ENCODE peak calls at places on chromosomes 6 and 20, in six cellular contexts. One of them, this sample, is unnamed.

GRCh38 chr20:37081717-37082289 is 14.0 kb downstream of the RBL1 start:
- DNase-seq in pancreas: no peak
- DNase-seq in MV-4-11: peak; percentile 7
- DNase-seq in iPS-NIHi11: peak; percentile 13
- DNase-seq in epithelial cell of esophagus: no peak
- DNase-seq in retina: no peak
- DNase-seq in this sample: no peak

GRCh38 chr20:51372176-51372803 is 170.2 kb downstream of the NFATC2 start:
- DNase-seq in pancreas: peak; percentile 78
- DNase-seq in MV-4-11: peak; percentile 30
- DNase-seq in iPS-NIHi11: peak; percentile 89
- DNase-seq in epithelial cell of esophagus: peak; percentile 73
- DNase-seq in retina: peak; percentile 69
- DNase-seq in this sample: peak; percentile 34

GRCh38 chr20:13238001-13238653 is 17.1 kb downstream of the ISM1 start:
- DNase-seq in pancreas: no peak
- DNase-seq in MV-4-11: no peak
- DNase-seq in iPS-NIHi11: no peak
- DNase-seq in epithelial cell of esophagus: no peak
- DNase-seq in retina: no peak
- DNase-seq in this sample: no peak

GRCh38 chr20:48754269-48754668 is 73.5 kb downstream of the PREX1 start:
- DNase-seq in pancreas: no peak
- DNase-seq in MV-4-11: no peak
- DNase-seq in iPS-NIHi11: no peak
- DNase-seq in epithelial cell of esophagus: no peak
- DNase-seq in retina: peak; percentile 30
- DNase-seq in this sample: no peak

GRCh38 chr6:43246301-43247114 is 3.2 kb downstream of the TTBK1 start:
- DNase-seq in pancreas: peak; percentile 74
- DNase-seq in MV-4-11: peak; percentile 70
- DNase-seq in iPS-NIHi11: peak; percentile 93
- DNase-seq in epithelial cell of esophagus: no peak
- DNase-seq in retina: peak; percentile 92
- DNase-seq in this sample: peak; percentile 97

GRCh38 chr6:133548409-133548808 is 307.3 kb downstream of the EYA4 start:
- DNase-seq in pancreas: peak; percentile 13
- DNase-seq in MV-4-11: no peak
- DNase-seq in iPS-NIHi11: no peak
- DNase-seq in epithelial cell of esophagus: no peak
- DNase-seq in retina: no peak
- DNase-seq in this sample: no peak

GRCh38 chr6:135465307-135465706 is 32.2 kb downstream of the AHI1 start:
- DNase-seq in pancreas: no peak
- DNase-seq in MV-4-11: peak; percentile 26
- DNase-seq in iPS-NIHi11: no peak
- DNase-seq in epithelial cell of esophagus: no peak
- DNase-seq in retina: no peak
- DNase-seq in this sample: no peak

GRCh38 chr6:3318226-3318625 is 59.5 kb downstream of the PSMG4 start:
- DNase-seq in pancreas: no peak
- DNase-seq in MV-4-11: no peak
- DNase-seq in iPS-NIHi11: no peak
- DNase-seq in epithelial cell of esophagus: no peak
- DNase-seq in retina: no peak
- DNase-seq in this sample: no peak

GRCh38 chr20:58544891-58545290 is 29.7 kb upstream of the APCDD1L start:
- DNase-seq in pancreas: no peak
- DNase-seq in MV-4-11: no peak
- DNase-seq in iPS-NIHi11: no peak
- DNase-seq in epithelial cell of esophagus: no peak
- DNase-seq in retina: no peak
- DNase-seq in this sample: no peak

GRCh38 chr20:41142914-41143313 is 5.6 kb downstream of the PLCG1 start:
- DNase-seq in pancreas: no peak
- DNase-seq in MV-4-11: peak; percentile 72
- DNase-seq in iPS-NIHi11: no peak
- DNase-seq in epithelial cell of esophagus: no peak
- DNase-seq in retina: no peak
- DNase-seq in this sample: no peak

GRCh38 chr6:31659649-31660223 is 842 bp downstream of the C6orf47 start:
- DNase-seq in pancreas: peak; percentile 23
- DNase-seq in MV-4-11: peak; percentile 7
- DNase-seq in iPS-NIHi11: no peak
- DNase-seq in epithelial cell of esophagus: peak; percentile 57
- DNase-seq in retina: no peak
- DNase-seq in this sample: peak; percentile 54

GRCh38 chr6:43779864-43780260 is 9.9 kb downstream of the VEGFA start:
- DNase-seq in pancreas: peak; percentile 67
- DNase-seq in MV-4-11: no peak
- DNase-seq in iPS-NIHi11: no peak
- DNase-seq in epithelial cell of esophagus: peak; percentile 54
- DNase-seq in retina: no peak
- DNase-seq in this sample: peak; percentile 18

GRCh38 chr6:7887278-7887991 is 23.2 kb downstream of the TXNDC5 start:
- DNase-seq in pancreas: no peak
- DNase-seq in MV-4-11: no peak
- DNase-seq in iPS-NIHi11: no peak
- DNase-seq in epithelial cell of esophagus: no peak
- DNase-seq in retina: no peak
- DNase-seq in this sample: no peak

GRCh38 chr6:27478141-27478705 is 5.3 kb upstream of the ZNF184 start:
- DNase-seq in pancreas: no peak
- DNase-seq in MV-4-11: peak; percentile 36
- DNase-seq in iPS-NIHi11: no peak
- DNase-seq in epithelial cell of esophagus: peak; percentile 20
- DNase-seq in retina: no peak
- DNase-seq in this sample: peak; percentile 49

GRCh38 chr6:138103876-138104275 is 3.3 kb downstream of the PERP start:
- DNase-seq in pancreas: no peak
- DNase-seq in MV-4-11: no peak
- DNase-seq in iPS-NIHi11: no peak
- DNase-seq in epithelial cell of esophagus: peak; percentile 57
- DNase-seq in retina: no peak
- DNase-seq in this sample: no peak

GRCh38 chr20:31674895-31675827 is 37.4 kb downstream of the COX4I2 start:
- DNase-seq in pancreas: no peak
- DNase-seq in MV-4-11: peak; percentile 96
- DNase-seq in iPS-NIHi11: no peak
- DNase-seq in epithelial cell of esophagus: peak; percentile 81
- DNase-seq in retina: no peak
- DNase-seq in this sample: no peak

GRCh38 chr20:50312002-50312681 is 121.5 kb downstream of the CEBPB start:
- DNase-seq in pancreas: no peak
- DNase-seq in MV-4-11: no peak
- DNase-seq in iPS-NIHi11: no peak
- DNase-seq in epithelial cell of esophagus: no peak
- DNase-seq in retina: no peak
- DNase-seq in this sample: no peak

GRCh38 chr6:4510317-4510716 is 265.9 kb upstream of the CDYL start:
- DNase-seq in pancreas: no peak
- DNase-seq in MV-4-11: no peak
- DNase-seq in iPS-NIHi11: no peak
- DNase-seq in epithelial cell of esophagus: no peak
- DNase-seq in retina: no peak
- DNase-seq in this sample: no peak

GRCh38 chr6:155154158-155154830 is 109.5 kb upstream of the CLDN20 start:
- DNase-seq in pancreas: no peak
- DNase-seq in MV-4-11: peak; percentile 66
- DNase-seq in iPS-NIHi11: no peak
- DNase-seq in epithelial cell of esophagus: peak; percentile 77
- DNase-seq in retina: peak; percentile 62
- DNase-seq in this sample: peak; percentile 73

GRCh38 chr20:44200371-44200770 is 10.2 kb downstream of the OSER1 start:
- DNase-seq in pancreas: no peak
- DNase-seq in MV-4-11: no peak
- DNase-seq in iPS-NIHi11: no peak
- DNase-seq in epithelial cell of esophagus: no peak
- DNase-seq in retina: no peak
- DNase-seq in this sample: no peak

GRCh38 chr20:15842872-15843271 is 730.4 kb downstream of the KIF16B start:
- DNase-seq in pancreas: no peak
- DNase-seq in MV-4-11: no peak
- DNase-seq in iPS-NIHi11: no peak
- DNase-seq in epithelial cell of esophagus: no peak
- DNase-seq in retina: no peak
- DNase-seq in this sample: peak; percentile 44

GRCh38 chr6:128139519-128139918 is 238.7 kb upstream of the THEMIS start:
- DNase-seq in pancreas: no peak
- DNase-seq in MV-4-11: no peak
- DNase-seq in iPS-NIHi11: no peak
- DNase-seq in epithelial cell of esophagus: peak; percentile 63
- DNase-seq in retina: no peak
- DNase-seq in this sample: peak; percentile 66

GRCh38 chr6:43113431-43114260 is 37.5 kb downstream of the PTK7 start:
- DNase-seq in pancreas: no peak
- DNase-seq in MV-4-11: no peak
- DNase-seq in iPS-NIHi11: no peak
- DNase-seq in epithelial cell of esophagus: peak; percentile 58
- DNase-seq in retina: peak; percentile 63
- DNase-seq in this sample: peak; percentile 70

GRCh38 chr20:51581571-51581970 is 39.1 kb upstream of the NFATC2 start:
- DNase-seq in pancreas: no peak
- DNase-seq in MV-4-11: no peak
- DNase-seq in iPS-NIHi11: no peak
- DNase-seq in epithelial cell of esophagus: no peak
- DNase-seq in retina: no peak
- DNase-seq in this sample: no peak

GRCh38 chr6:113710110-113710509 is 147.0 kb upstream of the MARCKS start:
- DNase-seq in pancreas: no peak
- DNase-seq in MV-4-11: no peak
- DNase-seq in iPS-NIHi11: no peak
- DNase-seq in epithelial cell of esophagus: no peak
- DNase-seq in retina: no peak
- DNase-seq in this sample: no peak

GRCh38 chr20:60210779-60211617 is 252.8 kb downstream of the CDH26 start:
- DNase-seq in pancreas: peak; percentile 58
- DNase-seq in MV-4-11: peak; percentile 50
- DNase-seq in iPS-NIHi11: peak; percentile 84
- DNase-seq in epithelial cell of esophagus: peak; percentile 66
- DNase-seq in retina: peak; percentile 87
- DNase-seq in this sample: peak; percentile 38

GRCh38 chr6:77474286-77474956 is 11.1 kb upstream of the HTR1B start:
- DNase-seq in pancreas: no peak
- DNase-seq in MV-4-11: no peak
- DNase-seq in iPS-NIHi11: no peak
- DNase-seq in epithelial cell of esophagus: no peak
- DNase-seq in retina: no peak
- DNase-seq in this sample: peak; percentile 9

GRCh38 chr6:13217206-13217905 is 111.0 kb downstream of the TBC1D7 start:
- DNase-seq in pancreas: no peak
- DNase-seq in MV-4-11: no peak
- DNase-seq in iPS-NIHi11: no peak
- DNase-seq in epithelial cell of esophagus: no peak
- DNase-seq in retina: peak; percentile 58
- DNase-seq in this sample: no peak

GRCh38 chr20:62053465-62054196 is 12.1 kb downstream of the TAF4 start:
- DNase-seq in pancreas: no peak
- DNase-seq in MV-4-11: no peak
- DNase-seq in iPS-NIHi11: no peak
- DNase-seq in epithelial cell of esophagus: no peak
- DNase-seq in retina: no peak
- DNase-seq in this sample: no peak

GRCh38 chr20:45779011-45779915 is 12.4 kb downstream of the WFDC3 start:
- DNase-seq in pancreas: peak; percentile 92
- DNase-seq in MV-4-11: peak; percentile 11
- DNase-seq in iPS-NIHi11: no peak
- DNase-seq in epithelial cell of esophagus: peak; percentile 99
- DNase-seq in retina: no peak
- DNase-seq in this sample: peak; percentile 64